ENCODE peak calls at places on chromosomes 2 and 18, in nine cellular contexts. E, D, G, V, J, H, A, P and R are unnamed samples.

GRCh38 chr18:38284992-38285391 is 719.4 kb upstream of the CELF4 start:
- DNase-seq in E (no peak), D (no peak), G (no peak), V (no peak), J (no peak), H (no peak), A (no peak), P (no peak), R (no peak)

GRCh38 chr2:10912796-10913445 is 1.2 kb downstream of the KCNF1 start:
- DNase-seq in E (no peak), D (peak; percentile 60), G (no peak), V (no peak), J (no peak), H (no peak), A (no peak), P (no peak), R (peak; percentile 73)

GRCh38 chr2:132779206-132779605 is 109.2 kb upstream of the LYPD1 start:
- DNase-seq in E (no peak), D (no peak), G (no peak), V (no peak), J (no peak), H (no peak), A (no peak), P (peak; percentile 50), R (no peak)

GRCh38 chr2:238921259-238921658 is 73.4 kb downstream of the TWIST2 start:
- DNase-seq in E (no peak), D (peak; percentile 36), G (no peak), V (no peak), J (peak; percentile 12), H (no peak), A (no peak), P (no peak), R (peak; percentile 28)

GRCh38 chr2:126634273-126634861 is 21.6 kb upstream of the GYPC start:
- DNase-seq in E (peak; percentile 23), D (no peak), G (no peak), V (peak; percentile 90), J (no peak), H (no peak), A (no peak), P (no peak), R (no peak)

GRCh38 chr2:238120463-238121298 is 17.8 kb upstream of the KLHL30 start:
- DNase-seq in E (no peak), D (no peak), G (no peak), V (no peak), J (no peak), H (no peak), A (no peak), P (no peak), R (no peak)

GRCh38 chr18:24273596-24273995 is 124.0 kb downstream of the OSBPL1A start:
- DNase-seq in E (peak; percentile 19), D (no peak), G (no peak), V (no peak), J (no peak), H (no peak), A (no peak), P (no peak), R (no peak)

GRCh38 chr18:13376841-13377351 is 158.3 kb downstream of the LDLRAD4 start:
- DNase-seq in E (no peak), D (peak; percentile 50), G (no peak), V (no peak), J (peak; percentile 20), H (no peak), A (no peak), P (no peak), R (peak; percentile 70)

GRCh38 chr18:63963610-63964256 is 6.1 kb upstream of the SERPINB8 start:
- DNase-seq in E (peak; percentile 66), D (no peak), G (peak; percentile 57), V (no peak), J (peak; percentile 42), H (peak; percentile 55), A (no peak), P (peak; percentile 15), R (no peak)

GRCh38 chr2:107990718-107991117 is 4.4 kb downstream of the SLC5A7 start:
- DNase-seq in E (no peak), D (no peak), G (no peak), V (no peak), J (no peak), H (no peak), A (no peak), P (no peak), R (no peak)

GRCh38 chr18:10029711-10030110 is 115.9 kb downstream of the VAPA start:
- DNase-seq in E (no peak), D (no peak), G (no peak), V (no peak), J (no peak), H (no peak), A (no peak), P (no peak), R (no peak)

GRCh38 chr18:10030816-10031541 is 117.2 kb downstream of the VAPA start:
- DNase-seq in E (no peak), D (no peak), G (no peak), V (no peak), J (no peak), H (no peak), A (no peak), P (peak; percentile 70), R (peak; percentile 53)

GRCh38 chr18:10035306-10035991 is 121.6 kb downstream of the VAPA start:
- DNase-seq in E (no peak), D (no peak), G (peak; percentile 37), V (no peak), J (peak; percentile 80), H (no peak), A (no peak), P (no peak), R (peak; percentile 73)

GRCh38 chr18:10033038-10033437 is 119.2 kb downstream of the VAPA start:
- DNase-seq in E (no peak), D (no peak), G (peak; percentile 22), V (no peak), J (no peak), H (no peak), A (no peak), P (no peak), R (peak; percentile 43)

DNA sequence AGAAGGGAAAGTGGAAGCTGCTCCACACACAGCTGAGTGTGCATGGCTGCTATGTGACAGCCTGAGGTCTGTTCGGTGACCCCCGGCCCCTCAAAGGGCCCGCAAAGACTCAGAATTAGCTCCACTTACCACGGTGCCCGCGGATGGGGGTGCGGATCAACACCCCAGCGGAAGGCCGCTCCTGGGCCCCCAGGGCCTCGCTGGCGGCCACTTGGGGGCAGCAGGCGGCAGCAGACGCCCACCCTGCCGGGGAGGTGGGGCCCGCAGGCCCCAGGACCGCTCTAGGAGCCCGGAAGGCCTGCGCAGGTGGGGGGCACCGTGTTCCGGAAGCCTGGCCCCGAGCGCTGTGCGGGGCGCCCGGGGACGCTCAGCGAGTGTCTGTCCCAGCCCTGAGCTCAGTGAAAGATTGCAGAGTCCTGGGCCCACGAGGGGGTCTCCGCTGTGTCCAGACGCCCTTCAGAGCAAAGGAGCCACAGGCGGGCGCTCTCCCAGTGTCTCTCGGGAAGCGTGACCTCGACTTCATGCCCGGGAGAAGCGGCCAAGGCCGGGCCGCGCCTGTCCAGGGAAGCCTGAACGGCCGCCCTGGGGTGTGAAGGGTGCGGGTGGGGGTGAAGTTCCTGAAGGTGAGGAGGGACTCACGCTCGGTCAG is 118.6 kb downstream of the VAPA start:
- DNase-seq in E (no peak), D (no peak), G (peak; percentile 15), V (no peak), J (no peak), H (no peak), A (no peak), P (peak; percentile 46), R (no peak)
- TF ChIP-seq CTCF in E (no peak), D (no peak), G (no peak), V (peak; percentile 13), J (peak; percentile 61), H (peak; percentile 37), A (no peak), P (no peak), R (no peak)

GRCh38 chr2:44776924-44777480 is 164.5 kb upstream of the SIX3 start:
- DNase-seq in E (no peak), D (no peak), G (no peak), V (no peak), J (no peak), H (no peak), A (no peak), P (no peak), R (no peak)

GRCh38 chr2:44777542-44777941 is 164.0 kb upstream of the SIX3 start:
- DNase-seq in E (peak; percentile 16), D (no peak), G (no peak), V (no peak), J (no peak), H (no peak), A (peak; percentile 42), P (no peak), R (no peak)

GRCh38 chr2:44778671-44779476 is 162.6 kb upstream of the SIX3 start:
- DNase-seq in E (peak; percentile 24), D (no peak), G (no peak), V (no peak), J (no peak), H (no peak), A (no peak), P (no peak), R (no peak)

GRCh38 chr2:44779793-44780192 is 161.7 kb upstream of the SIX3 start:
- DNase-seq in E (no peak), D (no peak), G (no peak), V (no peak), J (no peak), H (no peak), A (no peak), P (no peak), R (no peak)

GRCh38 chr2:44778221-44778654 is 163.3 kb upstream of the SIX3 start:
- DNase-seq in E (no peak), D (no peak), G (no peak), V (no peak), J (no peak), H (no peak), A (no peak), P (no peak), R (no peak)
- TF ChIP-seq POLR2AphosphoS5 in E (no peak), D (no peak), G (no peak), V (no peak), J (no peak), H (no peak), A (no peak), P (no peak), R (no peak)

DNA sequence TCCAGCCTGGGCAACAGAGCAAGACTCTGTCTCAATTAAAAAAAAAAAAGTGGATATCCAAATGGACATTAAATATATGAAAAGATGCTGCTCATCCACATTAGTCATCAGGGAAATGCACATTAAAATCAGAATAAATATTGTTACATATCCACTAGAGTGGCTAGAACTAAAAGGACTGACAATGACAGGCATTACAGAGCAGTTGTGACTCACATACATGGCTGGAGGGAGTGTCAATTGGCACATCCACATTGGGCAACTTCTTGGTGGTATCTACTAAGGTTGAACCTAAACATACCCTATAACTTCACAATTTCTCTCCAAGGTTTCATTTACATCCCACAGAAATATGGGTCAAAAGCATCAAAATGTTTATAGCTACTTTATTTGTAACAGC is 14.0 kb upstream of the DNER start:
- DNase-seq in E (no peak), D (no peak), G (no peak), V (no peak), J (no peak), H (no peak), A (no peak), P (no peak), R (no peak)
- TF ChIP-seq EP300 in E (no peak), D (no peak), G (no peak), V (no peak), J (no peak), H (no peak), A (no peak), P (no peak), R (no peak)

DNA sequence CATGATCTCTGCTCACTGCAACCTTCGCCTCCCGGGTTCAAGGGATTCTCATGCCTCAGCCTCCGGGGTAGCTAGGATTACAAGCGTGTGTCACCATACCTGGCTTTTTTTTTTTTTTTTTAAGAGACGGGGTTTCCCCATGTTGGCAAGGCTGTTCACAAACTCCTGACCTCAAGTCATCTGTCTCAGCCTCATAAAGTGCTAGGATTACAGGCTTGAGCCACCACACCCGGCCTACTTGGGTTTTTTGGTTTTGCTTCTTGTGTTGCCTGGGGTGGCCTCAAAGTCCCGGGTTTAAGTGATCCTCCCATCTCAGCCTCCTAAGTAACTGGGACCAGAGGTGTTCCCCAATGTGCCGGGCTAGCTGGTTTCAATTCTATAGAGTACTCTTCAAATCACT is 64.6 kb downstream of the NAPG start:
- DNase-seq in E (no peak), D (no peak), G (no peak), V (no peak), J (no peak), H (no peak), A (no peak), P (no peak), R (no peak)
- TF ChIP-seq CTCF in E (no peak), D (no peak), G (no peak), V (no peak), J (no peak), H (no peak), A (no peak), P (no peak), R (no peak)